ENCODE peak calls at places on chromosomes 7 and 10, in four cellular contexts. G is lower lobe of right lung, T is progenitor cell of endocrine pancreas, O is heart right ventricle. I is an unnamed sample.

GRCh38 chr7:105769951-105770628 is 106.3 kb downstream of the ATXN7L1 start:
- DNase-seq in O (no peak), T (no peak), G (no peak), I (peak)

GRCh38 chr7:8436965-8437364 is 3.6 kb downstream of the NXPH1 start:
- DNase-seq in T (peak), G (no peak), O (no peak), I (peak)

GRCh38 chr7:96481831-96482230 is 159.9 kb upstream of the SLC25A13 start:
- DNase-seq in O (no peak), G (no peak), T (no peak), I (peak)

GRCh38 chr10:22606164-22606614 is 108.2 kb downstream of the PIP4K2A start:
- DNase-seq in T (no peak), G (peak), O (no peak), I (peak)

GRCh38 chr10:13950543-13950939 is 363.8 kb downstream of the PRPF18 start:
- DNase-seq in O (no peak), G (no peak), T (no peak), I (no peak)

GRCh38 chr7:92623544-92623943 is 33.4 kb upstream of the FAM133B start:
- DNase-seq in O (no peak), T (no peak), G (no peak), I (no peak)

GRCh38 chr10:52533986-52534385 is 219.9 kb downstream of the DKK1 start:
- DNase-seq in O (no peak), G (no peak), T (no peak), I (no peak)

GRCh38 chr7:155391414-155391813 is 66.5 kb upstream of the EN2 start:
- DNase-seq in T (no peak), O (no peak), G (no peak), I (no peak)

GRCh38 chr7:86961686-86962085 is 97.8 kb downstream of the ELAPOR2 start:
- DNase-seq in T (no peak), G (no peak), O (no peak), I (no peak)

GRCh38 chr7:88243345-88243909 is 23.6 kb upstream of the SRI start:
- DNase-seq in T (no peak), O (peak), G (no peak), I (peak)

GRCh38 chr7:130912086-130912909 is 178.3 kb upstream of the KLF14 start:
- DNase-seq in T (no peak), O (no peak), G (no peak), I (peak)

GRCh38 chr10:33280217-33280616 is 54.2 kb downstream of the NRP1 start:
- DNase-seq in O (no peak), G (no peak), T (no peak), I (no peak)

GRCh38 chr7:138935438-138936079 is 45.6 kb downstream of the KIAA1549 start:
- DNase-seq in G (no peak), T (no peak), O (no peak), I (peak)

GRCh38 chr7:22859676-22860290 is 37.1 kb upstream of the TOMM7 start:
- DNase-seq in G (no peak), O (no peak), T (no peak), I (peak)

GRCh38 chr10:15167411-15168295 is 840 bp downstream of the NMT2 start:
- DNase-seq in O (peak), T (peak), G (peak), I (peak)

GRCh38 chr10:15166325-15166724 is 2.2 kb downstream of the NMT2 start:
- DNase-seq in O (no peak), T (no peak), G (no peak), I (no peak)

GRCh38 chr10:15168781-15169554 is 475 bp upstream of the NMT2 start:
- DNase-seq in T (peak), O (peak), G (peak), I (peak)

GRCh38 chr10:15169555-15170407 is 1.3 kb upstream of the NMT2 start:
- DNase-seq in G (no peak), O (peak), T (no peak), I (no peak)

DNA sequence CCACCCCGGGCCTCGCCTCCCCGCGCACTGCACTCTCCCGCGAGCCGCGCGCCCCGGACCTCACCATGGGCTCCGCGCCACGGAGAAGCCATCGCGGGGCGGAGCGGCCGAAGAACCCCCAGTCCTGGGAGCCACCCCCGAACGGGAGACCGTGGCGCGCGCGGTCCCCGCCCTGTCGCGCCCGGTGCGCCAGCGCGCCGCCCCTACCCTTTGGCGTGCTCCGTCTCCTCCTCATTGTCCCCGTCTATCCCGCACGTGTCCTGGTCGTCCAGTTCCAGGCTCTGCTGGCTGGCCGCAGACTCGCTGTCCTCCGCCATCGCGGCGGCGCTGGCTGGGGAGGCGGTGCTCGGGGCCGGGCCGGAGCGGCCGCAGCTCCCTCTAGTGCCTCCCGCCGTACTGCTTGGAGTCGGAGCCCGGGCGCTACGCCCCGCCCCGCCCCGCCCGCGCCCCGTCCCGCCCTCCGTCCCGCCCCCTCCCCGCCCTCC is at the start of gene NMT2:
- DNase-seq in T (peak), G (peak), O (peak), I (no peak)
- TF ChIP-seq CTCF in T (peak), G (peak), O (peak), I (peak)

DNA sequence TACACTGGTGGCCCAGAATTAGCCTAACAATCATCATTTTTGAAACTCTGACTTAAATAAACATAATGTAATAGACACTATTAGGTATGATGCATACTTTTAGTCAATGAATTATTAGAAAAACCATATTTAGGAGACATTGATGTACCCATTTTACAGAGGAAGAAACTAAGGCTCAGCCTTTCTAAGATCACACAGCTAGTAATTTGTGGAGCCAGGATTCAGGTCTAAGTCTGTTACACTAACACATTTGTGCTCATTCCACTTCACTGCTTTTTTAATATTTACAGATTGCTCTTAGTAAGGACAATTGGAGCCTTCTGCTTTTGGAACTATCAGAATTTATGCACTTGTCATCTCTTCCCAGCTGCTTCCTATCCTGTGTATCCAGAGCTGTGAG is 8.9 kb downstream of the CFAP43 start:
- DNase-seq in T (no peak), G (no peak), O (no peak), I (no peak)
- TF ChIP-seq CTCF in T (no peak), G (no peak), O (no peak), I (no peak)

DNA sequence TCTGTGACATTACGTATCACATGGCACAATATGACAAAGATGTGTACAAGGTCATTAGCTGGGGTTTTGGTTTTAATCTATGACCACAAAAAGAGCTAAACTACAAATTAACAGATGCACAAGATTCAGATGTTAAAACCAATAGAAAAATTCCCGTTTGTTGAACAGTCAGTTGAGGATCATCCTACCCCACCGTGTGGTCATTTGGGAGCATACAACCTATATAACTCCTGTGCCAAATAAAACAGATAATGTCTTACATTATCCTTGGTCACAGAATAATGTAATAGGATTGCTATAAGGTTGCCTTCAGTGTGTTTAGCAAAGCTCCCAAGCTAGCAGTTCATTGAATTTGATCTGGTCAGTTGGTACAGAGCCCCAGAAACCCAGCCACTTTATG is 28.2 kb downstream of the ASNS start:
- DNase-seq in G (no peak), O (no peak), T (no peak), I (no peak)
- TF ChIP-seq CTCF in G (no peak), O (no peak), T (no peak), I (no peak)

GRCh38 chr7:137628211-137628610 is 218.6 kb downstream of the DGKI start:
- DNase-seq in G (no peak), T (no peak), O (no peak), I (no peak)

GRCh38 chr7:137626469-137627067 is 220.2 kb downstream of the DGKI start:
- DNase-seq in T (peak), O (peak), G (no peak), I (peak)

GRCh38 chr7:137625197-137625596 is 221.6 kb downstream of the DGKI start:
- DNase-seq in O (no peak), G (no peak), T (no peak), I (no peak)
- TF ChIP-seq CTCF in O (no peak), G (no peak), T (no peak), I (peak)

DNA sequence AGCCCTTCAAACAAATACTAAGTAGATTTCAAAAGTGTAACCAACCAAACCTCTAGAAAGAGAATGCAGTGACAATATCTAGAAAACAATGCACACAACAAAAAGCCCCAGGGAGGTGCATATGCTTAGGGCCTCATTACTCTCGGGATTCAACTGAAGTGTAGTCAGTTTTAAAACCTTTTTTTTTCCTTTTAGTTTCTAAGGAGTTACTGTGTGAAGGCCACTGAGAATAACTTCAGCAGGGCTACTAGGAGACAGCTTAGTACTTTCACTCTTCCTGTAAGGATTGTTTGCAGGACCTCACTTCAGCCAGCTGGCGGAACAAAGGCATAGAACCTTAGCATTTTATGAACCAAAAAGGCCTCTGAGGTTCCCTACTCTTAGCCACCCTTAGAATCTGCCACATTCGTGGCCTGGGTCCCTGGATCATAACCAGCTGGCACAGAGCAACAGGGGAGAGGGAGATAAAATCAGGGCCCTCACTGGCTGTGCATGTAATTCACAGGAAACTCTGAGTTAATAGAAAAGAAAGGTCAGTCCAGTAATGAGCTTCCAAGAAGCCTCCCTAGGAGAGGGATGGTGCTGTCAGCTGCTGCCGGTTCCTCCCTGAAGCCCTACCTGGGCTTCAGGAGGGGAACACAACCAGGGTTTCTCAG is 3.6 kb downstream of the VOPP1 start:
- DNase-seq in O (no peak), T (no peak), G (no peak), I (peak)
- TF ChIP-seq CTCF in O (no peak), T (no peak), G (no peak), I (peak)

GRCh38 chr7:121132940-121133339 is 144.4 kb downstream of the CPED1 start:
- DNase-seq in T (no peak), G (no peak), O (no peak), I (no peak)

GRCh38 chr7:121126201-121126600 is 137.7 kb downstream of the CPED1 start:
- DNase-seq in T (no peak), G (no peak), O (no peak), I (no peak)

GRCh38 chr7:121123028-121123427 is 134.5 kb downstream of the CPED1 start:
- DNase-seq in O (no peak), T (no peak), G (no peak), I (peak)

DNA sequence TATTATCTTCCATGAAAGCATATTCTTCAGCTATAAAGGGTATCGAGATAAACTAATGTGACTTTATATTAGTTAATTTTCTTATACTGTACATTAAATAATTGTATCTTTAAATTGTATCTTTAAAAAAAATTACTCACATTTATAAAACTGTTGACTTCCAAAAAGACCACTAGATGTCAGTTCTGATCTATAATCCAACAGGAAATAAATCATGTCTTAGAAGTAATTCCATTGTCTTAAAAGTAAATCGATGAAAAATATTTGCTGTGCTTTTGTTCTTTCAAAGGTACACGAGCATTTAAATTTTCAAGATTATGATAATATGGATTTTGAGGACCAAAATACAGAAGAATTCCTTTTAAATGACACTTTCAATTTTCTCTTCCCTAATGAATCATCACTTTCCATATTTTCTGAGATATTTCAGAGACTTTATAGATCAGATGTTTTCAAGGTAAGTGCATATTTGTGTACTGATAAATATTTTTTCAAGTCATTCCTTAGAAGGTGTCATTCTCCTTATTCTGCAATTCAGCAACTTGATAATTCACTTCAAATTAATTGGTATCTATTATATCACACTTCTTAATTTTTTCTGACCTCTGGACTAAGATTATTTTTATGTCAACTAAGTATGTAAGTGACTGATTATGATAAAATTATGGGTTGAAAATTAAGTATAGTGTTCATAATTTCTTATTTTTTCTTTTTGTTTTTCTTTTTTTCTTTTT is 138.5 kb downstream of the CPED1 start:
- DNase-seq in O (no peak), G (no peak), T (no peak), I (peak)
- TF ChIP-seq CTCF in O (no peak), G (no peak), T (peak), I (no peak)

GRCh38 chr7:102469972-102470825 is 5.4 kb downstream of the LRWD1 start:
- DNase-seq in G (no peak), T (no peak), O (no peak), I (no peak)
- TF ChIP-seq CTCF in G (no peak), T (no peak), O (no peak), I (no peak)